ENCODE peak calls at places on chromosomes 13 and 19, in five cellular contexts. R is NCI-H345; F is uterus; J is fibroblast of the aortic adventitia; K is activated CD4-positive, CD25-positive, alpha-beta regulatory T cell treated with anti-CD3 and anti-CD28 coated beads, Interleukin-2, amount 50 U/mL, for 72 hours. I is an unnamed sample.

GRCh38 chr13:48853381-48854102 is 122.2 kb upstream of the FNDC3A start:
- DNase-seq in R (no peak), F (no peak), J (peak; percentile 51), K (no peak), I (no peak)

GRCh38 chr19:51599084-51599483 is 28.0 kb downstream of the ZNF175 start:
- DNase-seq in R (no peak), F (no peak), J (no peak), K (no peak), I (no peak)

GRCh38 chr19:5048727-5049553 is 80.0 kb downstream of the KDM4B start:
- DNase-seq in R (no peak), F (peak; percentile 59), J (peak; percentile 70), K (no peak), I (no peak)

GRCh38 chr13:39765801-39766463 is 110.5 kb downstream of the COG6 start:
- DNase-seq in R (peak; percentile 71), F (peak; percentile 51), J (no peak), K (no peak), I (peak; percentile 88)

GRCh38 chr13:51348069-51348967 is 8.8 kb downstream of the SERPINE3 start:
- DNase-seq in R (no peak), F (no peak), J (peak; percentile 49), K (no peak), I (no peak)

GRCh38 chr13:41813426-41813825 is 147.5 kb downstream of the VWA8 start:
- DNase-seq in R (no peak), F (no peak), J (peak; percentile 60), K (no peak), I (no peak)

GRCh38 chr13:61485128-61485765 is 69.6 kb upstream of the PCDH20 start:
- DNase-seq in R (no peak), F (no peak), J (no peak), K (no peak), I (no peak)

GRCh38 chr19:11693505-11694499 is 44.9 kb downstream of the ZNF823 start:
- DNase-seq in R (peak; percentile 16), F (no peak), J (peak; percentile 61), K (no peak), I (no peak)

GRCh38 chr19:1267441-1268391 is 1.4 kb upstream of the CIRBP start:
- DNase-seq in R (peak; percentile 38), F (peak; percentile 65), J (no peak), K (no peak), I (no peak)

GRCh38 chr19:41753936-41754529 is 1.3 kb upstream of the CEACAM6 start:
- DNase-seq in R (peak; percentile 27), F (no peak), J (peak; percentile 22), K (peak; percentile 69), I (no peak)

GRCh38 chr13:51838235-51838846 is 6.6 kb downstream of the TMEM272 start:
- DNase-seq in R (no peak), F (no peak), J (peak; percentile 65), K (no peak), I (no peak)

GRCh38 chr19:17811103-17811502 is 10.2 kb downstream of the INSL3 start:
- DNase-seq in R (no peak), F (no peak), J (no peak), K (no peak), I (no peak)

GRCh38 chr19:30606114-30607050 is 234.2 kb downstream of the ZNF536 start:
- DNase-seq in R (no peak), F (no peak), J (no peak), K (no peak), I (no peak)

GRCh38 chr13:83332751-83333150 is 549.5 kb downstream of the SLITRK1 start:
- DNase-seq in R (no peak), F (no peak), J (no peak), K (no peak), I (no peak)

GRCh38 chr19:5926641-5927438 is 12.8 kb downstream of the CAPS start:
- DNase-seq in R (no peak), F (peak; percentile 81), J (peak; percentile 88), K (no peak), I (no peak)

GRCh38 chr19:41384351-41384750 is 8.0 kb downstream of the TMEM91 start:
- DNase-seq in R (no peak), F (no peak), J (no peak), K (no peak), I (no peak)

GRCh38 chr13:30020726-30021312 is 170.4 kb upstream of the UBL3 start:
- DNase-seq in R (no peak), F (peak; percentile 47), J (peak; percentile 23), K (no peak), I (no peak)

I was measured in cerebellar nuclear complex.